ENCODE peak calls at places on chromosomes 5 and 9, in nine cellular contexts. One of them, this sample, is unnamed.

GRCh38 chr5:67196537-67197059 is at the start of gene CD180:
- DNase-seq in occipital lobe: peak; percentile 46
- DNase-seq in activated T-helper 1 cell treated with anti-CD3 and anti-CD28 coated beads, Interleukin-12 subunit alpha, Interleukin-12 subunit beta, Interleukin-2, Interleukin-4 antibody, amounts not matched to agents 30 ng/mL and 10 ng/mL and 1 ng/mL, durations not matched to agents 14 hours and 24 hours and 36 hours: no peak
- DNase-seq in left colon: no peak
- DNase-seq in GM12865: peak; percentile 32
- DNase-seq in CD4-positive, CD25-positive, alpha-beta regulatory T cell: no peak
- DNase-seq in effector CD4-positive, alpha-beta T cell: no peak
- DNase-seq in HEK293T: no peak
- DNase-seq in caudate nucleus: peak; percentile 12
- DNase-seq in this sample: no peak

GRCh38 chr5:58460727-58461286 is 921 bp upstream of the PLK2 start:
- DNase-seq in HEK293T: peak; percentile 79
- DNase-seq in caudate nucleus: peak; percentile 82
- DNase-seq in effector CD4-positive, alpha-beta T cell: peak; percentile 83
- DNase-seq in activated T-helper 1 cell treated with anti-CD3 and anti-CD28 coated beads, Interleukin-12 subunit alpha, Interleukin-12 subunit beta, Interleukin-2, Interleukin-4 antibody, amounts not matched to agents 30 ng/mL and 10 ng/mL and 1 ng/mL, durations not matched to agents 14 hours and 24 hours and 36 hours: peak; percentile 85
- DNase-seq in CD4-positive, CD25-positive, alpha-beta regulatory T cell: peak; percentile 85
- DNase-seq in GM12865: peak; percentile 89
- DNase-seq in left colon: peak; percentile 97
- DNase-seq in occipital lobe: peak; percentile 75
- DNase-seq in this sample: peak; percentile 91

GRCh38 chr5:157740211-157740610 is 3.3 kb upstream of the LSM11 start:
- DNase-seq in caudate nucleus: no peak
- DNase-seq in HEK293T: peak; percentile 46
- DNase-seq in activated T-helper 1 cell treated with anti-CD3 and anti-CD28 coated beads, Interleukin-12 subunit alpha, Interleukin-12 subunit beta, Interleukin-2, Interleukin-4 antibody, amounts not matched to agents 30 ng/mL and 10 ng/mL and 1 ng/mL, durations not matched to agents 14 hours and 24 hours and 36 hours: peak; percentile 13
- DNase-seq in left colon: no peak
- DNase-seq in GM12865: peak; percentile 46
- DNase-seq in CD4-positive, CD25-positive, alpha-beta regulatory T cell: peak; percentile 51
- DNase-seq in effector CD4-positive, alpha-beta T cell: no peak
- DNase-seq in occipital lobe: no peak
- DNase-seq in this sample: peak; percentile 36

GRCh38 chr5:164256954-164257353 is 751.5 kb downstream of the MAT2B start:
- DNase-seq in occipital lobe: no peak
- DNase-seq in caudate nucleus: no peak
- DNase-seq in CD4-positive, CD25-positive, alpha-beta regulatory T cell: no peak
- DNase-seq in effector CD4-positive, alpha-beta T cell: no peak
- DNase-seq in HEK293T: no peak
- DNase-seq in GM12865: no peak
- DNase-seq in activated T-helper 1 cell treated with anti-CD3 and anti-CD28 coated beads, Interleukin-12 subunit alpha, Interleukin-12 subunit beta, Interleukin-2, Interleukin-4 antibody, amounts not matched to agents 30 ng/mL and 10 ng/mL and 1 ng/mL, durations not matched to agents 14 hours and 24 hours and 36 hours: no peak
- DNase-seq in left colon: no peak
- DNase-seq in this sample: no peak

GRCh38 chr5:114999176-114999575 is 170.5 kb downstream of the TRIM36 start:
- DNase-seq in left colon: no peak
- DNase-seq in CD4-positive, CD25-positive, alpha-beta regulatory T cell: no peak
- DNase-seq in GM12865: no peak
- DNase-seq in effector CD4-positive, alpha-beta T cell: no peak
- DNase-seq in HEK293T: no peak
- DNase-seq in occipital lobe: no peak
- DNase-seq in activated T-helper 1 cell treated with anti-CD3 and anti-CD28 coated beads, Interleukin-12 subunit alpha, Interleukin-12 subunit beta, Interleukin-2, Interleukin-4 antibody, amounts not matched to agents 30 ng/mL and 10 ng/mL and 1 ng/mL, durations not matched to agents 14 hours and 24 hours and 36 hours: no peak
- DNase-seq in caudate nucleus: no peak
- DNase-seq in this sample: no peak

GRCh38 chr9:34651876-34652602 is at the start of gene IL11RA:
- DNase-seq in activated T-helper 1 cell treated with anti-CD3 and anti-CD28 coated beads, Interleukin-12 subunit alpha, Interleukin-12 subunit beta, Interleukin-2, Interleukin-4 antibody, amounts not matched to agents 30 ng/mL and 10 ng/mL and 1 ng/mL, durations not matched to agents 14 hours and 24 hours and 36 hours: no peak
- DNase-seq in CD4-positive, CD25-positive, alpha-beta regulatory T cell: no peak
- DNase-seq in left colon: peak; percentile 90
- DNase-seq in occipital lobe: peak; percentile 76
- DNase-seq in effector CD4-positive, alpha-beta T cell: no peak
- DNase-seq in HEK293T: peak; percentile 74
- DNase-seq in GM12865: peak; percentile 76
- DNase-seq in caudate nucleus: peak; percentile 70
- DNase-seq in this sample: peak; percentile 91

GRCh38 chr5:177369050-177369912 is 11.6 kb downstream of the RGS14 start:
- DNase-seq in GM12865: peak; percentile 46
- DNase-seq in activated T-helper 1 cell treated with anti-CD3 and anti-CD28 coated beads, Interleukin-12 subunit alpha, Interleukin-12 subunit beta, Interleukin-2, Interleukin-4 antibody, amounts not matched to agents 30 ng/mL and 10 ng/mL and 1 ng/mL, durations not matched to agents 14 hours and 24 hours and 36 hours: no peak
- DNase-seq in CD4-positive, CD25-positive, alpha-beta regulatory T cell: peak; percentile 31
- DNase-seq in caudate nucleus: no peak
- DNase-seq in left colon: peak; percentile 44
- DNase-seq in effector CD4-positive, alpha-beta T cell: peak; percentile 21
- DNase-seq in occipital lobe: no peak
- DNase-seq in HEK293T: peak; percentile 62
- DNase-seq in this sample: no peak

GRCh38 chr5:124461110-124461509 is 285.3 kb downstream of the ZNF608 start:
- DNase-seq in occipital lobe: no peak
- DNase-seq in GM12865: no peak
- DNase-seq in effector CD4-positive, alpha-beta T cell: no peak
- DNase-seq in CD4-positive, CD25-positive, alpha-beta regulatory T cell: no peak
- DNase-seq in left colon: no peak
- DNase-seq in HEK293T: no peak
- DNase-seq in caudate nucleus: no peak
- DNase-seq in activated T-helper 1 cell treated with anti-CD3 and anti-CD28 coated beads, Interleukin-12 subunit alpha, Interleukin-12 subunit beta, Interleukin-2, Interleukin-4 antibody, amounts not matched to agents 30 ng/mL and 10 ng/mL and 1 ng/mL, durations not matched to agents 14 hours and 24 hours and 36 hours: no peak
- DNase-seq in this sample: no peak

GRCh38 chr5:165328856-165329255 is 1823.4 kb downstream of the MAT2B start:
- DNase-seq in caudate nucleus: no peak
- DNase-seq in HEK293T: no peak
- DNase-seq in GM12865: no peak
- DNase-seq in left colon: no peak
- DNase-seq in occipital lobe: no peak
- DNase-seq in activated T-helper 1 cell treated with anti-CD3 and anti-CD28 coated beads, Interleukin-12 subunit alpha, Interleukin-12 subunit beta, Interleukin-2, Interleukin-4 antibody, amounts not matched to agents 30 ng/mL and 10 ng/mL and 1 ng/mL, durations not matched to agents 14 hours and 24 hours and 36 hours: no peak
- DNase-seq in CD4-positive, CD25-positive, alpha-beta regulatory T cell: no peak
- DNase-seq in effector CD4-positive, alpha-beta T cell: no peak
- DNase-seq in this sample: no peak

GRCh38 chr9:20636883-20637440 is 14.7 kb upstream of the MLLT3 start:
- DNase-seq in left colon: no peak
- DNase-seq in CD4-positive, CD25-positive, alpha-beta regulatory T cell: no peak
- DNase-seq in GM12865: no peak
- DNase-seq in effector CD4-positive, alpha-beta T cell: no peak
- DNase-seq in caudate nucleus: no peak
- DNase-seq in activated T-helper 1 cell treated with anti-CD3 and anti-CD28 coated beads, Interleukin-12 subunit alpha, Interleukin-12 subunit beta, Interleukin-2, Interleukin-4 antibody, amounts not matched to agents 30 ng/mL and 10 ng/mL and 1 ng/mL, durations not matched to agents 14 hours and 24 hours and 36 hours: no peak
- DNase-seq in HEK293T: no peak
- DNase-seq in occipital lobe: no peak
- DNase-seq in this sample: no peak

GRCh38 chr5:179153921-179154345 is 93.8 kb downstream of the ZNF354C start:
- DNase-seq in CD4-positive, CD25-positive, alpha-beta regulatory T cell: no peak
- DNase-seq in occipital lobe: no peak
- DNase-seq in GM12865: no peak
- DNase-seq in effector CD4-positive, alpha-beta T cell: no peak
- DNase-seq in caudate nucleus: no peak
- DNase-seq in activated T-helper 1 cell treated with anti-CD3 and anti-CD28 coated beads, Interleukin-12 subunit alpha, Interleukin-12 subunit beta, Interleukin-2, Interleukin-4 antibody, amounts not matched to agents 30 ng/mL and 10 ng/mL and 1 ng/mL, durations not matched to agents 14 hours and 24 hours and 36 hours: no peak
- DNase-seq in HEK293T: no peak
- DNase-seq in left colon: no peak
- DNase-seq in this sample: no peak

GRCh38 chr9:91845839-91846238 is 104.2 kb downstream of the ROR2 start:
- DNase-seq in CD4-positive, CD25-positive, alpha-beta regulatory T cell: no peak
- DNase-seq in HEK293T: no peak
- DNase-seq in activated T-helper 1 cell treated with anti-CD3 and anti-CD28 coated beads, Interleukin-12 subunit alpha, Interleukin-12 subunit beta, Interleukin-2, Interleukin-4 antibody, amounts not matched to agents 30 ng/mL and 10 ng/mL and 1 ng/mL, durations not matched to agents 14 hours and 24 hours and 36 hours: no peak
- DNase-seq in GM12865: no peak
- DNase-seq in occipital lobe: no peak
- DNase-seq in caudate nucleus: no peak
- DNase-seq in effector CD4-positive, alpha-beta T cell: no peak
- DNase-seq in left colon: no peak
- DNase-seq in this sample: peak; percentile 74

GRCh38 chr9:137804908-137805356 is 72.7 kb upstream of the CACNA1B start:
- DNase-seq in caudate nucleus: no peak
- DNase-seq in effector CD4-positive, alpha-beta T cell: no peak
- DNase-seq in occipital lobe: no peak
- DNase-seq in GM12865: no peak
- DNase-seq in HEK293T: no peak
- DNase-seq in left colon: no peak
- DNase-seq in CD4-positive, CD25-positive, alpha-beta regulatory T cell: no peak
- DNase-seq in activated T-helper 1 cell treated with anti-CD3 and anti-CD28 coated beads, Interleukin-12 subunit alpha, Interleukin-12 subunit beta, Interleukin-2, Interleukin-4 antibody, amounts not matched to agents 30 ng/mL and 10 ng/mL and 1 ng/mL, durations not matched to agents 14 hours and 24 hours and 36 hours: no peak
- DNase-seq in this sample: no peak

GRCh38 chr5:114055318-114055788 is 306.5 kb upstream of the KCNN2 start:
- DNase-seq in occipital lobe: peak; percentile 67
- DNase-seq in caudate nucleus: peak; percentile 15
- DNase-seq in effector CD4-positive, alpha-beta T cell: no peak
- DNase-seq in HEK293T: peak; percentile 76
- DNase-seq in activated T-helper 1 cell treated with anti-CD3 and anti-CD28 coated beads, Interleukin-12 subunit alpha, Interleukin-12 subunit beta, Interleukin-2, Interleukin-4 antibody, amounts not matched to agents 30 ng/mL and 10 ng/mL and 1 ng/mL, durations not matched to agents 14 hours and 24 hours and 36 hours: no peak
- DNase-seq in left colon: peak; percentile 8
- DNase-seq in GM12865: no peak
- DNase-seq in CD4-positive, CD25-positive, alpha-beta regulatory T cell: no peak
- DNase-seq in this sample: peak; percentile 67

GRCh38 chr5:172113036-172113435 is 75.0 kb downstream of the STK10 start:
- DNase-seq in activated T-helper 1 cell treated with anti-CD3 and anti-CD28 coated beads, Interleukin-12 subunit alpha, Interleukin-12 subunit beta, Interleukin-2, Interleukin-4 antibody, amounts not matched to agents 30 ng/mL and 10 ng/mL and 1 ng/mL, durations not matched to agents 14 hours and 24 hours and 36 hours: peak; percentile 71
- DNase-seq in left colon: peak; percentile 44
- DNase-seq in occipital lobe: no peak
- DNase-seq in effector CD4-positive, alpha-beta T cell: peak; percentile 58
- DNase-seq in HEK293T: no peak
- DNase-seq in caudate nucleus: no peak
- DNase-seq in CD4-positive, CD25-positive, alpha-beta regulatory T cell: peak; percentile 88
- DNase-seq in GM12865: peak; percentile 94
- DNase-seq in this sample: no peak

GRCh38 chr9:110059461-110059860 is 148.5 kb downstream of the C9orf152 start:
- DNase-seq in effector CD4-positive, alpha-beta T cell: no peak
- DNase-seq in caudate nucleus: no peak
- DNase-seq in GM12865: no peak
- DNase-seq in CD4-positive, CD25-positive, alpha-beta regulatory T cell: no peak
- DNase-seq in HEK293T: no peak
- DNase-seq in activated T-helper 1 cell treated with anti-CD3 and anti-CD28 coated beads, Interleukin-12 subunit alpha, Interleukin-12 subunit beta, Interleukin-2, Interleukin-4 antibody, amounts not matched to agents 30 ng/mL and 10 ng/mL and 1 ng/mL, durations not matched to agents 14 hours and 24 hours and 36 hours: no peak
- DNase-seq in occipital lobe: no peak
- DNase-seq in left colon: no peak
- DNase-seq in this sample: no peak

GRCh38 chr9:109990541-109990940 is 210.5 kb downstream of the PALM2AKAP2 start:
- DNase-seq in occipital lobe: no peak
- DNase-seq in CD4-positive, CD25-positive, alpha-beta regulatory T cell: no peak
- DNase-seq in GM12865: no peak
- DNase-seq in activated T-helper 1 cell treated with anti-CD3 and anti-CD28 coated beads, Interleukin-12 subunit alpha, Interleukin-12 subunit beta, Interleukin-2, Interleukin-4 antibody, amounts not matched to agents 30 ng/mL and 10 ng/mL and 1 ng/mL, durations not matched to agents 14 hours and 24 hours and 36 hours: no peak
- DNase-seq in caudate nucleus: no peak
- DNase-seq in left colon: no peak
- DNase-seq in HEK293T: no peak
- DNase-seq in effector CD4-positive, alpha-beta T cell: no peak
- DNase-seq in this sample: no peak

GRCh38 chr5:141494761-141495455 is 6.0 kb downstream of the PCDHGC5 start:
- DNase-seq in GM12865: no peak
- DNase-seq in occipital lobe: peak; percentile 45
- DNase-seq in left colon: no peak
- DNase-seq in caudate nucleus: no peak
- DNase-seq in CD4-positive, CD25-positive, alpha-beta regulatory T cell: no peak
- DNase-seq in activated T-helper 1 cell treated with anti-CD3 and anti-CD28 coated beads, Interleukin-12 subunit alpha, Interleukin-12 subunit beta, Interleukin-2, Interleukin-4 antibody, amounts not matched to agents 30 ng/mL and 10 ng/mL and 1 ng/mL, durations not matched to agents 14 hours and 24 hours and 36 hours: no peak
- DNase-seq in HEK293T: no peak
- DNase-seq in effector CD4-positive, alpha-beta T cell: no peak
- DNase-seq in this sample: no peak

GRCh38 chr9:20945269-20945668 is 86.2 kb downstream of the HACD4 start:
- DNase-seq in caudate nucleus: no peak
- DNase-seq in GM12865: no peak
- DNase-seq in effector CD4-positive, alpha-beta T cell: no peak
- DNase-seq in CD4-positive, CD25-positive, alpha-beta regulatory T cell: no peak
- DNase-seq in left colon: no peak
- DNase-seq in activated T-helper 1 cell treated with anti-CD3 and anti-CD28 coated beads, Interleukin-12 subunit alpha, Interleukin-12 subunit beta, Interleukin-2, Interleukin-4 antibody, amounts not matched to agents 30 ng/mL and 10 ng/mL and 1 ng/mL, durations not matched to agents 14 hours and 24 hours and 36 hours: no peak
- DNase-seq in HEK293T: no peak
- DNase-seq in occipital lobe: no peak
- DNase-seq in this sample: no peak

GRCh38 chr5:76972670-76973069 is 19.8 kb downstream of the CRHBP start:
- DNase-seq in left colon: no peak
- DNase-seq in CD4-positive, CD25-positive, alpha-beta regulatory T cell: no peak
- DNase-seq in caudate nucleus: no peak
- DNase-seq in activated T-helper 1 cell treated with anti-CD3 and anti-CD28 coated beads, Interleukin-12 subunit alpha, Interleukin-12 subunit beta, Interleukin-2, Interleukin-4 antibody, amounts not matched to agents 30 ng/mL and 10 ng/mL and 1 ng/mL, durations not matched to agents 14 hours and 24 hours and 36 hours: no peak
- DNase-seq in occipital lobe: no peak
- DNase-seq in HEK293T: no peak
- DNase-seq in GM12865: no peak
- DNase-seq in effector CD4-positive, alpha-beta T cell: no peak
- DNase-seq in this sample: no peak

GRCh38 chr9:69104830-69105527 is 69.1 kb upstream of the TJP2 start:
- DNase-seq in CD4-positive, CD25-positive, alpha-beta regulatory T cell: no peak
- DNase-seq in activated T-helper 1 cell treated with anti-CD3 and anti-CD28 coated beads, Interleukin-12 subunit alpha, Interleukin-12 subunit beta, Interleukin-2, Interleukin-4 antibody, amounts not matched to agents 30 ng/mL and 10 ng/mL and 1 ng/mL, durations not matched to agents 14 hours and 24 hours and 36 hours: no peak
- DNase-seq in HEK293T: no peak
- DNase-seq in occipital lobe: no peak
- DNase-seq in left colon: peak; percentile 87
- DNase-seq in effector CD4-positive, alpha-beta T cell: no peak
- DNase-seq in caudate nucleus: no peak
- DNase-seq in GM12865: no peak
- DNase-seq in this sample: no peak

GRCh38 chr5:35640623-35641022 is 23.0 kb downstream of the SPEF2 start:
- DNase-seq in GM12865: no peak
- DNase-seq in occipital lobe: no peak
- DNase-seq in HEK293T: no peak
- DNase-seq in caudate nucleus: no peak
- DNase-seq in left colon: no peak
- DNase-seq in effector CD4-positive, alpha-beta T cell: no peak
- DNase-seq in CD4-positive, CD25-positive, alpha-beta regulatory T cell: no peak
- DNase-seq in activated T-helper 1 cell treated with anti-CD3 and anti-CD28 coated beads, Interleukin-12 subunit alpha, Interleukin-12 subunit beta, Interleukin-2, Interleukin-4 antibody, amounts not matched to agents 30 ng/mL and 10 ng/mL and 1 ng/mL, durations not matched to agents 14 hours and 24 hours and 36 hours: no peak
- DNase-seq in this sample: no peak

GRCh38 chr9:38141751-38142150 is 72.7 kb upstream of the SHB start:
- DNase-seq in left colon: no peak
- DNase-seq in activated T-helper 1 cell treated with anti-CD3 and anti-CD28 coated beads, Interleukin-12 subunit alpha, Interleukin-12 subunit beta, Interleukin-2, Interleukin-4 antibody, amounts not matched to agents 30 ng/mL and 10 ng/mL and 1 ng/mL, durations not matched to agents 14 hours and 24 hours and 36 hours: no peak
- DNase-seq in HEK293T: no peak
- DNase-seq in occipital lobe: no peak
- DNase-seq in CD4-positive, CD25-positive, alpha-beta regulatory T cell: no peak
- DNase-seq in effector CD4-positive, alpha-beta T cell: no peak
- DNase-seq in GM12865: peak; percentile 41
- DNase-seq in caudate nucleus: no peak
- DNase-seq in this sample: no peak

GRCh38 chr5:1479581-1480188 is 34.4 kb upstream of the SLC6A3 start:
- DNase-seq in activated T-helper 1 cell treated with anti-CD3 and anti-CD28 coated beads, Interleukin-12 subunit alpha, Interleukin-12 subunit beta, Interleukin-2, Interleukin-4 antibody, amounts not matched to agents 30 ng/mL and 10 ng/mL and 1 ng/mL, durations not matched to agents 14 hours and 24 hours and 36 hours: no peak
- DNase-seq in effector CD4-positive, alpha-beta T cell: peak; percentile 23
- DNase-seq in GM12865: peak; percentile 61
- DNase-seq in HEK293T: peak; percentile 68
- DNase-seq in caudate nucleus: no peak
- DNase-seq in CD4-positive, CD25-positive, alpha-beta regulatory T cell: no peak
- DNase-seq in left colon: peak; percentile 47
- DNase-seq in occipital lobe: no peak
- DNase-seq in this sample: peak; percentile 63

GRCh38 chr9:77975023-77975422 is 56.6 kb downstream of the GNAQ start:
- DNase-seq in HEK293T: no peak
- DNase-seq in activated T-helper 1 cell treated with anti-CD3 and anti-CD28 coated beads, Interleukin-12 subunit alpha, Interleukin-12 subunit beta, Interleukin-2, Interleukin-4 antibody, amounts not matched to agents 30 ng/mL and 10 ng/mL and 1 ng/mL, durations not matched to agents 14 hours and 24 hours and 36 hours: no peak
- DNase-seq in effector CD4-positive, alpha-beta T cell: no peak
- DNase-seq in GM12865: no peak
- DNase-seq in occipital lobe: no peak
- DNase-seq in CD4-positive, CD25-positive, alpha-beta regulatory T cell: no peak
- DNase-seq in left colon: no peak
- DNase-seq in caudate nucleus: no peak
- DNase-seq in this sample: no peak

GRCh38 chr9:93129286-93129685 is 4.8 kb downstream of the NINJ1 start:
- DNase-seq in caudate nucleus: no peak
- DNase-seq in left colon: no peak
- DNase-seq in HEK293T: no peak
- DNase-seq in occipital lobe: no peak
- DNase-seq in GM12865: no peak
- DNase-seq in effector CD4-positive, alpha-beta T cell: no peak
- DNase-seq in CD4-positive, CD25-positive, alpha-beta regulatory T cell: no peak
- DNase-seq in activated T-helper 1 cell treated with anti-CD3 and anti-CD28 coated beads, Interleukin-12 subunit alpha, Interleukin-12 subunit beta, Interleukin-2, Interleukin-4 antibody, amounts not matched to agents 30 ng/mL and 10 ng/mL and 1 ng/mL, durations not matched to agents 14 hours and 24 hours and 36 hours: no peak
- DNase-seq in this sample: no peak

GRCh38 chr5:91311697-91312501 is 71.2 kb downstream of the ARRDC3 start:
- DNase-seq in occipital lobe: peak; percentile 29
- DNase-seq in CD4-positive, CD25-positive, alpha-beta regulatory T cell: peak; percentile 81
- DNase-seq in left colon: peak; percentile 37
- DNase-seq in HEK293T: peak; percentile 23
- DNase-seq in activated T-helper 1 cell treated with anti-CD3 and anti-CD28 coated beads, Interleukin-12 subunit alpha, Interleukin-12 subunit beta, Interleukin-2, Interleukin-4 antibody, amounts not matched to agents 30 ng/mL and 10 ng/mL and 1 ng/mL, durations not matched to agents 14 hours and 24 hours and 36 hours: peak; percentile 60
- DNase-seq in caudate nucleus: no peak
- DNase-seq in GM12865: peak; percentile 89
- DNase-seq in effector CD4-positive, alpha-beta T cell: peak; percentile 53
- DNase-seq in this sample: no peak

GRCh38 chr9:21801683-21802417 is 586 bp upstream of the MTAP start:
- DNase-seq in left colon: peak; percentile 70
- DNase-seq in HEK293T: peak; percentile 76
- DNase-seq in caudate nucleus: peak; percentile 41
- DNase-seq in effector CD4-positive, alpha-beta T cell: peak; percentile 3
- DNase-seq in CD4-positive, CD25-positive, alpha-beta regulatory T cell: peak; percentile 4
- DNase-seq in GM12865: peak; percentile 49
- DNase-seq in occipital lobe: peak; percentile 63
- DNase-seq in activated T-helper 1 cell treated with anti-CD3 and anti-CD28 coated beads, Interleukin-12 subunit alpha, Interleukin-12 subunit beta, Interleukin-2, Interleukin-4 antibody, amounts not matched to agents 30 ng/mL and 10 ng/mL and 1 ng/mL, durations not matched to agents 14 hours and 24 hours and 36 hours: no peak
- DNase-seq in this sample: peak; percentile 49

GRCh38 chr9:113910036-113910639 is 34.0 kb downstream of the ZNF618 start:
- DNase-seq in GM12865: no peak
- DNase-seq in occipital lobe: no peak
- DNase-seq in HEK293T: peak; percentile 3
- DNase-seq in caudate nucleus: no peak
- DNase-seq in left colon: no peak
- DNase-seq in effector CD4-positive, alpha-beta T cell: no peak
- DNase-seq in CD4-positive, CD25-positive, alpha-beta regulatory T cell: no peak
- DNase-seq in activated T-helper 1 cell treated with anti-CD3 and anti-CD28 coated beads, Interleukin-12 subunit alpha, Interleukin-12 subunit beta, Interleukin-2, Interleukin-4 antibody, amounts not matched to agents 30 ng/mL and 10 ng/mL and 1 ng/mL, durations not matched to agents 14 hours and 24 hours and 36 hours: no peak
- DNase-seq in this sample: no peak

GRCh38 chr5:127440831-127441230 is 76.6 kb upstream of the PRRC1 start:
- DNase-seq in GM12865: no peak
- DNase-seq in activated T-helper 1 cell treated with anti-CD3 and anti-CD28 coated beads, Interleukin-12 subunit alpha, Interleukin-12 subunit beta, Interleukin-2, Interleukin-4 antibody, amounts not matched to agents 30 ng/mL and 10 ng/mL and 1 ng/mL, durations not matched to agents 14 hours and 24 hours and 36 hours: no peak
- DNase-seq in occipital lobe: no peak
- DNase-seq in CD4-positive, CD25-positive, alpha-beta regulatory T cell: no peak
- DNase-seq in effector CD4-positive, alpha-beta T cell: no peak
- DNase-seq in left colon: no peak
- DNase-seq in caudate nucleus: no peak
- DNase-seq in HEK293T: no peak
- DNase-seq in this sample: no peak

GRCh38 chr9:130242270-130243014 is 23.1 kb upstream of the HMCN2 start:
- DNase-seq in left colon: no peak
- DNase-seq in CD4-positive, CD25-positive, alpha-beta regulatory T cell: no peak
- DNase-seq in caudate nucleus: no peak
- DNase-seq in HEK293T: no peak
- DNase-seq in GM12865: no peak
- DNase-seq in occipital lobe: no peak
- DNase-seq in effector CD4-positive, alpha-beta T cell: no peak
- DNase-seq in activated T-helper 1 cell treated with anti-CD3 and anti-CD28 coated beads, Interleukin-12 subunit alpha, Interleukin-12 subunit beta, Interleukin-2, Interleukin-4 antibody, amounts not matched to agents 30 ng/mL and 10 ng/mL and 1 ng/mL, durations not matched to agents 14 hours and 24 hours and 36 hours: no peak
- DNase-seq in this sample: no peak